ENCODE peak calls at places on chromosomes 11 and 22, in four cellular contexts. R is fibroblast of lung, F is IMR-90, I is GM23338. Y is an unnamed sample.

GRCh38 chr11:117980716-117981115 is 5.5 kb upstream of the IL10RA start:
- DNase-seq in R (no peak), F (no peak), I (no peak), Y (no peak)

GRCh38 chr22:49349181-49349835 is 478.4 kb downstream of the BRD1 start:
- DNase-seq in R (no peak), F (no peak), I (no peak), Y (peak; percentile 14)

GRCh38 chr22:24952837-24953293 is 349 bp downstream of the KIAA1671 start:
- DNase-seq in R (peak; percentile 47), F (peak; percentile 7), I (peak; percentile 88), Y (peak; percentile 81)

GRCh38 chr11:44731685-44732411 is 5.1 kb downstream of the TSPAN18 start:
- DNase-seq in R (no peak), F (no peak), I (peak; percentile 51), Y (peak; percentile 60)

GRCh38 chr11:5274340-5274739 is 4.6 kb upstream of the HBE1 start:
- DNase-seq in R (no peak), F (no peak), I (no peak), Y (no peak)

GRCh38 chr11:31796523-31797226 is 14.4 kb downstream of the PAX6 start:
- DNase-seq in R (no peak), F (no peak), I (peak; percentile 51), Y (no peak)

GRCh38 chr11:134079317-134079716 is 10.4 kb downstream of the JAM3 start:
- DNase-seq in R (no peak), F (no peak), I (no peak), Y (no peak)

GRCh38 chr11:118353084-118353710 is 6.2 kb upstream of the UBE4A start:
- DNase-seq in R (peak; percentile 38), F (peak; percentile 5), I (peak; percentile 54), Y (no peak)

GRCh38 chr22:23767673-23768548 is at the start of gene CHCHD10:
- DNase-seq in R (peak; percentile 74), F (peak; percentile 50), I (peak; percentile 90), Y (peak; percentile 86)

GRCh38 chr11:3955299-3955665 is 99.8 kb downstream of the STIM1 start:
- DNase-seq in R (no peak), F (no peak), I (no peak), Y (no peak)

GRCh38 chr11:66150725-66151124 is 80.7 kb downstream of the PACS1 start:
- DNase-seq in R (no peak), F (no peak), I (no peak), Y (no peak)

GRCh38 chr11:118522571-118523072 is 4.7 kb upstream of the TTC36 start:
- DNase-seq in R (peak; percentile 28), F (peak; percentile 30), I (peak; percentile 71), Y (peak; percentile 62)

GRCh38 chr22:24181088-24181995 is at the start of gene SUSD2:
- DNase-seq in R (no peak), F (no peak), I (peak; percentile 60), Y (peak; percentile 71)

GRCh38 chr11:111443640-111444039 is 64.6 kb upstream of the POU2AF1 start:
- DNase-seq in R (no peak), F (no peak), I (no peak), Y (no peak)

GRCh38 chr11:35313066-35313765 is 106.1 kb downstream of the SLC1A2 start:
- DNase-seq in R (no peak), F (no peak), I (no peak), Y (no peak)

GRCh38 chr11:86761978-86762377 is 38.4 kb upstream of the PRSS23 start:
- DNase-seq in R (peak; percentile 39), F (peak; percentile 72), I (no peak), Y (no peak)

GRCh38 chr11:16946477-16947282 is 67.5 kb downstream of the PLEKHA7 start:
- DNase-seq in R (no peak), F (no peak), I (peak; percentile 43), Y (no peak)

GRCh38 chr22:25739659-25740344 is 2.2 kb upstream of the MYO18B start:
- DNase-seq in R (no peak), F (no peak), I (no peak), Y (no peak)

GRCh38 chr22:26763633-26764295 is 106.4 kb downstream of the MIAT start:
- DNase-seq in R (peak; percentile 50), F (peak; percentile 45), I (no peak), Y (no peak)

GRCh38 chr11:79060081-79060480 is 380.7 kb downstream of the TENM4 start:
- DNase-seq in R (no peak), F (no peak), I (no peak), Y (no peak)

GRCh38 chr11:11567862-11568650 is 53.7 kb downstream of the GALNT18 start:
- DNase-seq in R (peak; percentile 8), F (peak; percentile 30), I (no peak), Y (no peak)

GRCh38 chr11:21769188-21769587 is 423.7 kb upstream of the ANO5 start:
- DNase-seq in R (no peak), F (no peak), I (no peak), Y (no peak)

GRCh38 chr11:60718524-60719316 is 5.8 kb upstream of the MS4A18 start:
- DNase-seq in R (no peak), F (no peak), I (no peak), Y (no peak)

GRCh38 chr11:67016550-67016949 is 6.4 kb upstream of the SYT12 start:
- DNase-seq in R (no peak), F (no peak), I (no peak), Y (no peak)

GRCh38 chr11:128965485-128965884 is 22.8 kb upstream of the TP53AIP1 start:
- DNase-seq in R (peak; percentile 12), F (no peak), I (no peak), Y (no peak)

GRCh38 chr11:108207683-108208060 is 14.8 kb downstream of the NPAT start:
- DNase-seq in R (no peak), F (no peak), I (no peak), Y (no peak)

GRCh38 chr22:29080061-29080975 is 7.5 kb downstream of the KREMEN1 start:
- DNase-seq in R (no peak), F (no peak), I (no peak), Y (no peak)

GRCh38 chr22:29078869-29079207 is 6.0 kb downstream of the KREMEN1 start:
- DNase-seq in R (no peak), F (no peak), I (no peak), Y (no peak)

GRCh38 chr22:29081499-29082236 is 8.8 kb downstream of the KREMEN1 start:
- DNase-seq in R (no peak), F (no peak), I (no peak), Y (no peak)

GRCh38 chr22:29079218-29079901 is 6.5 kb downstream of the KREMEN1 start:
- DNase-seq in R (no peak), F (no peak), I (no peak), Y (no peak)

DNA sequence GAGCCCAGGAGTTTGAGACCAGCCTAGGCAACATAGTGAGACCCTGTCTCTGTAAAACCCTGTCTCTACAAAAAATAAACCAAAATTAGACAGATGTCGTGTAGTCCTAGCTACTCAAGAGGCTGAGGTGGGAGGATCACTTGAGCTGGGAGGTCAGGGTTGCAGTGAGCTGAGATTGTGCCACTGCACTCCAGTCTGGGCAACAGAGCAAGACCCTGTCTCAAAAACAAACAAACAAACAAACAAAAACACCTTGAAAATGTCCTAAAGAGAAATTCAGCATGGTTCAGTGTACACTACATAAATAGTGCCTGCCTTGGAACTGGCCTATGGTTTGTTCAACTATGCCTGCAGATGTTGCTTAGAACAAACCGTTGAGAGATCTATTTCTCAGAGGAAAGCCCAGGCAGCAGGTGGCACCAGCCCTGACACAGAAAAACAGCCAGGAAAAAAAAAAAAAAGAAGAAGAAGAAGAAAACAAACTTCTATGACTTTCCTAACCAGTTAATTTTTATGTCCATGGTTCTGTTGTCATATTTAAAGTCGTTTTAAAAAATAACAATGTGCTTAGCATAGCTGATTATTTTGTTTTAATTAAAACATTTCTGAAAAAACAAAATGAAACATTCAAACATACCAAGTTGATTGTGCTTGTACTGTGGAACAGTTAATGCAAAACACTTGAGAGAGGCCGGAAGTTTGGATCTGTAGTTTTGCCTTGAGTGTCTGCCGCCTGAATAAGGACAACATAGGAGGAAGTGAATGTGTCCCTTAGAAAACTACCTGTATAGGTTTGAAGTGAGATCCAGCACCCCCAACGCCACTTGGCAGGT is 5.4 kb downstream of the KREMEN1 start:
- DNase-seq in R (no peak), F (no peak), I (no peak), Y (no peak)
- TF ChIP-seq CTCF in R (no peak), F (no peak), I (no peak), Y (no peak)

GRCh38 chr11:74936087-74936486 is 12.8 kb downstream of the XRRA1 start:
- DNase-seq in R (no peak), F (no peak), I (no peak), Y (no peak)

GRCh38 chr11:74933765-74934164 is 15.1 kb downstream of the XRRA1 start:
- DNase-seq in R (no peak), F (no peak), I (no peak), Y (no peak)

GRCh38 chr11:74937696-74938475 is 11.0 kb downstream of the XRRA1 start:
- DNase-seq in R (no peak), F (peak; percentile 64), I (no peak), Y (no peak)

GRCh38 chr11:74935285-74935684 is 13.6 kb downstream of the XRRA1 start:
- DNase-seq in R (no peak), F (no peak), I (no peak), Y (no peak)

GRCh38 chr11:74936976-74937375 is 11.9 kb downstream of the XRRA1 start:
- DNase-seq in R (no peak), F (no peak), I (no peak), Y (no peak)
- H3K4me2 ChIP-seq in R (no peak overlapping the region), F (no peak overlapping the region), I (no peak overlapping the region), Y (no peak overlapping the region)

GRCh38 chr22:42308887-42309468 is 38.5 kb upstream of the TCF20 start:
- DNase-seq in R (no peak), F (no peak), I (no peak), Y (no peak)
- TF ChIP-seq CTCF in R (no peak), F (no peak), I (no peak), Y (peak; percentile 43)

GRCh38 chr11:69489031-69489745 is 7.7 kb downstream of the LINC01488 start:
- DNase-seq in R (no peak), F (no peak), I (no peak), Y (no peak)
- H3K4me2 ChIP-seq in R (no peak overlapping the region), F (no peak overlapping the region), I (no peak overlapping the region), Y (no peak overlapping the region)

GRCh38 chr11:59192446-59193020 is 20.2 kb downstream of the MPEG1 start:
- DNase-seq in R (no peak), F (no peak), I (no peak), Y (no peak)

GRCh38 chr11:59191095-59191494 is 19.2 kb downstream of the DTX4 start:
- DNase-seq in R (no peak), F (no peak), I (no peak), Y (no peak)

GRCh38 chr11:59189986-59190385 is 18.1 kb downstream of the DTX4 start:
- DNase-seq in R (no peak), F (no peak), I (no peak), Y (no peak)

GRCh38 chr11:59193741-59194140 is 19.0 kb downstream of the MPEG1 start:
- DNase-seq in R (no peak), F (no peak), I (no peak), Y (no peak)

GRCh38 chr11:59191899-59192298 is 20.0 kb downstream of the DTX4 start:
- DNase-seq in R (no peak), F (no peak), I (no peak), Y (no peak)
- TF ChIP-seq CTCF in R (no peak), F (no peak), I (no peak), Y (no peak)

DNA sequence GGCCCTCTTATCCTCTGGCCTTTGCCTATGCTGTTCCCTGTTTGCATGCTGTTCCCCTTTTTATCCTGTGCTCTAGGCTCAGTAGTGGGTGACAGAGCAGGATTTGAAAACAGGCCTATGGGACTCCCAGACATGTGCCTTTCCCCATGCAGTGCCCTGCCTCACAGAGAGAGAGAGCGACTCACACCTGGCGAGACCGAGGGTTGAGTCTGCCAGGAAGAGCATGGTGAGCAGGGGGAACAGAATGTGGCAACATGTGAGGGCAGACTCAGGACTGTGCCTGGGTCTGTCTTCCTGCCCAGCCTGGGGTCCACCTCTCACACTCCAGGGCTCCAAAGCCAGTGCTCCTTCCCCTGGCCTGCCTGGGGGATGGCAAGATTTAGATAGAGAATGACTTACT is 75.0 kb downstream of the NFAM1 start:
- DNase-seq in R (no peak), F (no peak), I (no peak), Y (no peak)
- H3K4me2 ChIP-seq in R (no peak overlapping the region), F (no peak overlapping the region), I (no peak overlapping the region), Y (no peak overlapping the region)